ENCODE peak calls at places on chromosomes 7 and 10, in seven cellular contexts. V is heart left ventricle, C is aorta, B is spleen, I is ascending aorta, J is hepatocyte, E is right lobe of liver. W is an unnamed sample.

GRCh38 chr10:78416031-78416800 is 382.6 kb downstream of the RPS24 start:
- DNase-seq in J (no peak), B (no peak), I (peak; percentile 62), V (no peak), E (no peak), C (peak; percentile 48), W (peak; percentile 24)

GRCh38 chr10:66215005-66215404 is 710.8 kb upstream of the LRRTM3 start:
- DNase-seq in C (no peak), V (no peak), J (peak; percentile 5), B (no peak), E (no peak), I (no peak), W (no peak)

GRCh38 chr10:133616371-133617130 is 10.0 kb downstream of the FRG2B start:
- DNase-seq in C (no peak), J (no peak), B (no peak), V (peak; percentile 35), E (no peak), I (no peak), W (no peak)

GRCh38 chr7:33923440-33924229 is 18.3 kb downstream of the BMPER start:
- DNase-seq in B (no peak), I (no peak), J (no peak), V (no peak), E (no peak), C (no peak), W (no peak)

GRCh38 chr10:7258948-7259523 is 151.8 kb downstream of the SFMBT2 start:
- DNase-seq in J (no peak), C (no peak), V (peak; percentile 62), I (no peak), E (no peak), B (no peak), W (no peak)

GRCh38 chr7:143003393-143004051 is 23.4 kb downstream of the OR9A2 start:
- DNase-seq in J (peak; percentile 59), C (no peak), I (no peak), B (no peak), V (no peak), E (no peak), W (no peak)

GRCh38 chr10:43160067-43160918 is 22.0 kb downstream of the CSGALNACT2 start:
- DNase-seq in V (no peak), B (no peak), J (no peak), E (no peak), I (no peak), C (no peak), W (peak; percentile 46)

GRCh38 chr7:17211307-17211836 is 87.1 kb upstream of the AHR start:
- DNase-seq in I (no peak), J (no peak), B (no peak), E (no peak), C (no peak), V (no peak), W (no peak)

GRCh38 chr10:86651631-86652331 is 2.6 kb upstream of the OPN4 start:
- DNase-seq in I (peak; percentile 46), B (peak; percentile 67), E (no peak), C (peak; percentile 69), J (no peak), V (no peak), W (no peak)

GRCh38 chr7:95865716-95866371 is 93.5 kb downstream of the DYNC1I1 start:
- DNase-seq in E (no peak), C (no peak), J (peak; percentile 34), I (no peak), V (no peak), B (no peak), W (no peak)

GRCh38 chr10:3790272-3790671 is 5.3 kb upstream of the KLF6 start:
- DNase-seq in E (no peak), C (no peak), V (no peak), I (no peak), B (no peak), J (no peak), W (peak; percentile 79)

GRCh38 chr10:74704629-74705360 is 121.6 kb upstream of the KAT6B start:
- DNase-seq in C (no peak), J (no peak), I (no peak), B (no peak), V (no peak), E (no peak), W (no peak)

GRCh38 chr7:158259671-158260423 is 327.8 kb downstream of the PTPRN2 start:
- DNase-seq in E (no peak), I (no peak), V (no peak), J (no peak), C (peak; percentile 14), B (peak; percentile 17), W (no peak)

GRCh38 chr10:50392966-50393718 is 141.8 kb upstream of the ASAH2 start:
- DNase-seq in E (no peak), B (no peak), I (no peak), J (peak; percentile 23), V (no peak), C (no peak), W (no peak)

GRCh38 chr7:157580324-157580723 is 243.5 kb downstream of the DNAJB6 start:
- DNase-seq in B (peak; percentile 58), E (no peak), C (peak; percentile 36), I (no peak), J (no peak), V (peak; percentile 7), W (no peak)

GRCh38 chr10:112524637-112525036 is 77.6 kb downstream of the VTI1A start:
- DNase-seq in J (no peak), V (no peak), B (no peak), C (no peak), I (no peak), E (no peak), W (no peak)

GRCh38 chr10:72509206-72509799 is 116.6 kb downstream of the MICU1 start:
- DNase-seq in C (no peak), B (no peak), E (no peak), V (no peak), J (no peak), I (no peak), W (no peak)

GRCh38 chr7:37150856-37151255 is 297.8 kb downstream of the ELMO1 start:
- DNase-seq in B (no peak), V (no peak), E (no peak), C (no peak), I (no peak), J (no peak), W (no peak)

GRCh38 chr10:104892879-104893278 is 251.8 kb downstream of the SORCS3 start:
- DNase-seq in J (no peak), E (no peak), V (no peak), C (no peak), B (no peak), I (no peak), W (no peak)

GRCh38 chr7:38369816-38370493 is 96.5 kb upstream of the TARP start:
- DNase-seq in V (peak; percentile 91), C (peak; percentile 94), I (peak; percentile 90), J (peak; percentile 92), E (peak; percentile 91), B (peak; percentile 96), W (no peak)

GRCh38 chr10:73863039-73863817 is 11.1 kb downstream of the CAMK2G start:
- DNase-seq in E (no peak), J (no peak), B (no peak), V (no peak), C (no peak), I (no peak), W (no peak)

GRCh38 chr10:133391761-133392518 is 2.0 kb upstream of the MTG1 start:
- DNase-seq in C (peak; percentile 62), E (no peak), V (no peak), I (no peak), B (no peak), J (no peak), W (no peak)

GRCh38 chr7:159098424-159098786 is 46.3 kb downstream of the VIPR2 start:
- DNase-seq in V (peak; percentile 23), J (no peak), I (peak; percentile 58), E (no peak), C (peak; percentile 59), B (peak; percentile 54), W (no peak)

GRCh38 chr10:96043157-96043894 is at the start of gene CCNJ:
- DNase-seq in C (peak; percentile 96), V (peak; percentile 93), E (peak; percentile 88), B (peak; percentile 94), I (peak; percentile 93), J (peak; percentile 96), W (peak; percentile 44)

GRCh38 chr10:111698711-111699110 is 484.9 kb downstream of the GPAM start:
- DNase-seq in C (no peak), V (no peak), B (no peak), E (no peak), I (no peak), J (no peak), W (no peak)

GRCh38 chr10:132325969-132326889 is 5.8 kb upstream of the LRRC27 start:
- DNase-seq in V (no peak), I (no peak), C (peak; percentile 28), J (no peak), B (no peak), E (no peak), W (no peak)

GRCh38 chr10:132319853-132320669 is 11.9 kb upstream of the LRRC27 start:
- DNase-seq in B (peak; percentile 49), C (peak; percentile 79), E (no peak), J (peak; percentile 62), V (peak; percentile 29), I (no peak), W (peak; percentile 41)

GRCh38 chr10:132322621-132323048 is 9.4 kb upstream of the LRRC27 start:
- DNase-seq in I (no peak), J (no peak), B (no peak), V (no peak), C (peak; percentile 34), E (no peak), W (no peak)

GRCh38 chr10:132321726-132322125 is 10.3 kb upstream of the LRRC27 start:
- DNase-seq in V (no peak), J (no peak), I (no peak), B (peak; percentile 44), E (no peak), C (peak; percentile 50), W (no peak)

GRCh38 chr10:132320776-132321469 is 11.1 kb upstream of the LRRC27 start:
- DNase-seq in I (no peak), V (peak; percentile 11), E (no peak), J (no peak), B (peak; percentile 47), C (peak; percentile 39), W (no peak)
- H3K27ac ChIP-seq in I (no peak overlapping the region), V (no peak overlapping the region), E (no peak overlapping the region), J (no peak overlapping the region), B (no peak overlapping the region), C (no peak overlapping the region), W (no peak overlapping the region)

DNA sequence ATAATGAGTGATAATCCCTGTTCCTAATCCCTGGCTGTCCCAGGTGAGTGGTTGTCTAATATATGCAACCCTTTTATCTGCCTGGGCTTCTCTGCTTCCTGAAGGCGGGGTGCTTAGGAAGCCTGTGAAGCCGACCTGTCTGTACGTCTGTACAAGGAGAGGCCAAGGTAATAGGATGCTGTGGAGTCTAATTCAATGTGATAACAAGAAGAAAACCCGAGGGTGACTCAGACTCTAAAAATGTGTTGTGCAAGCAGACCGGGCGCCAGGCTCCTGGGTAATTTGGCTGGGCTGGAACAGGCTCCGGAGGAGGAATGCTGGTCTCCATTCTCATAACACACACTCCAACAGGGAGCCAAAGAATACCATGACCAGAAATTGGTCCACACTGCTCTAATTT is 43.6 kb downstream of the THNSL1 start:
- DNase-seq in C (peak; percentile 88), V (peak; percentile 23), I (peak; percentile 91), J (peak; percentile 87), E (peak; percentile 68), B (no peak), W (peak; percentile 70)
- H3K27ac ChIP-seq in C (no peak overlapping the region), V (no peak overlapping the region), I (peak overlapping the region; percentile 7), J (peak overlapping the region; percentile 99), E (peak overlapping the region; percentile 97), B (no peak overlapping the region), W (peak overlapping the region; percentile 97)

GRCh38 chr10:5545011-5545410 is 20.2 kb downstream of the CALML3 start:
- DNase-seq in J (no peak), I (no peak), B (peak; percentile 28), E (no peak), C (no peak), V (no peak), W (no peak)
- H3K27ac ChIP-seq in J (peak overlapping the region; percentile 100), I (peak overlapping the region; percentile 93), B (no peak overlapping the region), E (no peak overlapping the region), C (peak overlapping the region; percentile 55), V (no peak overlapping the region), W (peak overlapping the region; percentile 100)

GRCh38 chr7:18521236-18521589 is 25.7 kb downstream of the HDAC9 start:
- DNase-seq in B (no peak), I (no peak), V (no peak), C (no peak), J (no peak), E (no peak), W (no peak)
- H3K27ac ChIP-seq in B (peak overlapping the region; percentile 83), I (peak overlapping the region; percentile 89), V (no peak overlapping the region), C (no peak overlapping the region), J (no peak overlapping the region), E (no peak overlapping the region), W (no peak overlapping the region)